ENCODE peak calls at places on chromosomes 16 and 17, in ten cellular contexts. V is fibroblast of villous mesenchyme; W is glomerular endothelial cell; O is effector CD4-positive, alpha-beta T cell; B is A549; G is activated naive CD4-positive, alpha-beta T cell; A is ureter; X is T-helper 9 cell; J is COR-L47; R is IMR-90. D is an unnamed sample.

GRCh38 chr17:41308251-41308917 is 725 bp downstream of the KRTAP16-1 start:
- DNase-seq in W (no peak), R (no peak), O (peak), X (peak), B (no peak), A (peak), G (no peak), V (no peak), J (peak), D (no peak)

GRCh38 chr17:27602721-27603445 is 28.1 kb upstream of the LGALS9 start:
- DNase-seq in B (peak), A (peak), J (peak), R (peak), W (no peak), X (peak), V (peak), G (peak), O (peak), D (peak)

GRCh38 chr17:41909088-41909487 is 9.7 kb downstream of the ACLY start:
- DNase-seq in R (no peak), J (no peak), X (no peak), B (no peak), W (no peak), O (no peak), G (no peak), A (no peak), V (no peak), D (no peak)

GRCh38 chr17:4648741-4649140 is 7.3 kb upstream of the ALOX15 start:
- DNase-seq in G (no peak), J (peak), R (no peak), A (no peak), O (no peak), W (no peak), X (no peak), V (no peak), B (no peak), D (no peak)

GRCh38 chr16:28096974-28097373 is 33.5 kb upstream of the GSG1L start:
- DNase-seq in W (no peak), J (no peak), V (no peak), B (no peak), A (no peak), O (no peak), R (no peak), X (no peak), G (no peak), D (no peak)

GRCh38 chr16:70725912-70726828 is 40.3 kb upstream of the MTSS2 start:
- DNase-seq in W (no peak), J (no peak), V (peak), A (no peak), X (no peak), B (no peak), O (no peak), G (no peak), R (peak), D (no peak)

GRCh38 chr16:17329412-17329811 is 141.3 kb downstream of the XYLT1 start:
- DNase-seq in J (no peak), W (no peak), V (no peak), A (no peak), G (no peak), X (no peak), R (no peak), B (no peak), O (no peak), D (no peak)

GRCh38 chr17:14301761-14302401 is 1.0 kb downstream of the HS3ST3B1 start:
- DNase-seq in B (no peak), R (peak), O (peak), X (peak), G (peak), A (no peak), W (no peak), J (no peak), V (peak), D (no peak)

GRCh38 chr17:81563861-81564586 is 11.9 kb upstream of the FAAP100 start:
- DNase-seq in X (no peak), V (peak), J (no peak), G (no peak), W (no peak), R (peak), B (no peak), O (no peak), A (no peak), D (no peak)

GRCh38 chr17:80345841-80346497 is 69.0 kb upstream of the ENDOV start:
- DNase-seq in J (no peak), G (no peak), W (no peak), B (no peak), O (no peak), A (no peak), X (no peak), V (no peak), R (no peak), D (no peak)

GRCh38 chr17:74332763-74333220 is 6.8 kb downstream of the KIF19 start:
- DNase-seq in W (no peak), R (no peak), A (no peak), O (no peak), B (no peak), V (no peak), G (no peak), X (no peak), J (peak), D (no peak)

GRCh38 chr17:7311110-7311698 is 3.8 kb downstream of the EIF5A start:
- DNase-seq in W (no peak), R (no peak), J (no peak), G (no peak), X (no peak), A (no peak), V (no peak), B (no peak), O (no peak), D (no peak)

GRCh38 chr16:68927016-68927415 is 83.7 kb downstream of the TANGO6 start:
- DNase-seq in R (no peak), V (no peak), J (no peak), X (no peak), O (no peak), G (no peak), W (no peak), A (no peak), B (no peak), D (no peak)

GRCh38 chr16:73268311-73268997 is 220.5 kb upstream of the ZFHX3 start:
- DNase-seq in R (peak), W (no peak), J (peak), A (no peak), V (peak), G (no peak), O (no peak), X (no peak), B (peak), D (peak)

GRCh38 chr17:76684756-76685155 is 26.0 kb downstream of the MXRA7 start:
- DNase-seq in R (no peak), J (no peak), A (no peak), W (no peak), G (no peak), V (no peak), X (no peak), O (no peak), B (no peak), D (no peak)

GRCh38 chr16:26826500-26826899 is 240.2 kb upstream of the C16orf82 start:
- DNase-seq in G (no peak), X (no peak), W (no peak), R (no peak), V (no peak), O (no peak), B (no peak), J (no peak), A (no peak), D (no peak)

GRCh38 chr16:12066823-12067222 is 90.3 kb downstream of the SNX29 start:
- DNase-seq in X (no peak), R (no peak), O (no peak), B (no peak), G (no peak), J (no peak), V (no peak), A (no peak), W (no peak), D (no peak)

GRCh38 chr17:81426676-81427445 is 31.6 kb downstream of the BAHCC1 start:
- DNase-seq in R (no peak), J (no peak), W (no peak), G (no peak), V (no peak), X (no peak), B (no peak), O (no peak), A (no peak), D (no peak)

GRCh38 chr16:69726313-69727060 is at the start of gene NQO1:
- DNase-seq in X (peak), B (peak), G (peak), A (peak), W (peak), O (peak), R (peak), J (peak), V (peak), D (peak)

GRCh38 chr16:67296422-67296821 is 17.1 kb downstream of the PLEKHG4 start:
- DNase-seq in X (no peak), W (no peak), A (no peak), O (no peak), J (no peak), R (peak), B (no peak), V (peak), G (no peak), D (no peak)

GRCh38 chr17:63419949-63420867 is 25.9 kb downstream of the CYB561 start:
- DNase-seq in A (peak), O (no peak), R (no peak), X (peak), J (no peak), V (no peak), G (no peak), B (no peak), W (peak), D (no peak)

GRCh38 chr17:17398188-17398927 is 78.4 kb upstream of the MED9 start:
- DNase-seq in G (no peak), V (peak), O (no peak), A (no peak), W (no peak), R (peak), B (no peak), J (no peak), X (no peak), D (no peak)

GRCh38 chr17:8875957-8876356 is 8.5 kb upstream of the PIK3R6 start:
- DNase-seq in W (no peak), O (no peak), V (no peak), G (no peak), X (no peak), R (peak), A (no peak), J (no peak), B (no peak), D (no peak)

GRCh38 chr16:80759419-80760162 is 44.8 kb downstream of the CDYL2 start:
- DNase-seq in A (no peak), W (no peak), X (no peak), O (no peak), B (no peak), R (no peak), J (no peak), G (no peak), V (peak), D (no peak)

GRCh38 chr17:72717676-72718075 is 374.8 kb downstream of the SLC39A11 start:
- DNase-seq in A (no peak), V (no peak), B (no peak), O (no peak), W (no peak), X (no peak), R (no peak), J (no peak), G (no peak), D (no peak)

GRCh38 chr16:86925067-86925791 is 346.9 kb downstream of the FOXL1 start:
- DNase-seq in X (no peak), A (no peak), R (peak), J (no peak), V (peak), W (peak), O (no peak), G (no peak), B (no peak), D (no peak)

GRCh38 chr17:35900280-35900679 is 20.1 kb upstream of the CCL5 start:
- DNase-seq in O (no peak), X (no peak), G (no peak), W (no peak), R (no peak), B (no peak), J (no peak), A (no peak), V (no peak), D (no peak)

GRCh38 chr17:39943702-39944392 is 16.3 kb downstream of the LRRC3C start:
- DNase-seq in X (no peak), R (no peak), A (no peak), V (no peak), W (no peak), G (no peak), J (no peak), B (no peak), O (no peak), D (no peak)